ENCODE peak calls at places on chromosome 12, in five cellular contexts. D is HCT116, P is NCI-H748 treated with DMSO at 0.1 percent for 48 hours, F is left cardiac atrium, X is fibroblast of the conjunctiva. M is an unnamed sample.

GRCh38 chr12:104784592-104784991 is 173.5 kb downstream of the SLC41A2 start:
- DNase-seq in D (no peak), P (no peak), F (no peak), X (no peak), M (no peak)

GRCh38 chr12:29899212-29899931 is 115.6 kb upstream of the TMTC1 start:
- DNase-seq in D (no peak), P (no peak), F (no peak), X (no peak), M (no peak)

GRCh38 chr12:110577717-110578521 is 5.2 kb downstream of the PPTC7 start:
- DNase-seq in D (peak), P (no peak), F (no peak), X (peak), M (peak)

GRCh38 chr12:8953773-8954402 is 4.4 kb upstream of the M6PR start:
- DNase-seq in D (no peak), P (no peak), F (no peak), X (no peak), M (no peak)

GRCh38 chr12:104859144-104859543 is 98.9 kb downstream of the SLC41A2 start:
- DNase-seq in D (no peak), P (no peak), F (no peak), X (no peak), M (no peak)

GRCh38 chr12:5964913-5965900 is 20.1 kb upstream of the ANO2 start:
- DNase-seq in D (no peak), P (no peak), F (no peak), X (no peak), M (no peak)

GRCh38 chr12:20183563-20183962 is 184.8 kb upstream of the PDE3A start:
- DNase-seq in D (no peak), P (no peak), F (no peak), X (no peak), M (peak)

GRCh38 chr12:12909995-12910391 is 18.6 kb downstream of the GPRC5A start:
- DNase-seq in D (no peak), P (no peak), F (no peak), X (no peak), M (peak)

GRCh38 chr12:104793280-104793679 is 164.8 kb downstream of the SLC41A2 start:
- DNase-seq in D (no peak), P (no peak), F (peak), X (peak), M (no peak)

GRCh38 chr12:34599530-34600513 is 577.5 kb downstream of the ALG10 start:
- DNase-seq in D (no peak), P (no peak), F (no peak), X (no peak), M (no peak)

GRCh38 chr12:10612954-10613333 is 465 bp downstream of the MAGOHB start:
- DNase-seq in D (no peak), P (peak), F (no peak), X (no peak), M (no peak)

GRCh38 chr12:114425031-114425626 is 19.2 kb upstream of the TBX5 start:
- DNase-seq in D (no peak), P (no peak), F (no peak), X (no peak), M (no peak)

GRCh38 chr12:131828671-131829350 is 618 bp downstream of the MMP17 start:
- DNase-seq in D (no peak), P (no peak), F (no peak), X (no peak), M (no peak)

GRCh38 chr12:102169922-102170698 is 27.5 kb downstream of the PMCH start:
- DNase-seq in D (peak), P (peak), F (no peak), X (no peak), M (peak)

GRCh38 chr12:70180140-70180539 is 63.1 kb upstream of the CNOT2 start:
- DNase-seq in D (no peak), P (no peak), F (no peak), X (no peak), M (no peak)

GRCh38 chr12:67695974-67696373 is 47.4 kb downstream of the DYRK2 start:
- DNase-seq in D (no peak), P (no peak), F (no peak), X (no peak), M (no peak)

GRCh38 chr12:50017653-50018052 is 7.6 kb downstream of the RACGAP1 start:
- DNase-seq in D (no peak), P (no peak), F (no peak), X (peak), M (no peak)

GRCh38 chr12:122917508-122918227 is 21.7 kb upstream of the VPS37B start:
- DNase-seq in D (no peak), P (no peak), F (peak), X (peak), M (no peak)

GRCh38 chr12:56941299-56942017 is 7.2 kb upstream of the SDR9C7 start:
- DNase-seq in D (peak), P (no peak), F (no peak), X (peak), M (peak)

GRCh38 chr12:15322164-15323054 is at the start of gene PTPRO:
- DNase-seq in D (no peak), P (peak), F (no peak), X (no peak), M (no peak)

GRCh38 chr12:4273651-4274395 is at the start of gene CCND2:
- DNase-seq in D (no peak), P (no peak), F (peak), X (peak), M (peak)

GRCh38 chr12:122865268-122866231 is 30.3 kb downstream of the HIP1R start:
- DNase-seq in D (peak), P (no peak), F (peak), X (no peak), M (peak)

GRCh38 chr12:124298685-124299410 is 4.0 kb downstream of the RFLNA start:
- DNase-seq in D (no peak), P (no peak), F (no peak), X (no peak), M (no peak)

GRCh38 chr12:1319215-1319614 is 275.2 kb downstream of the FBXL14 start:
- DNase-seq in D (no peak), P (no peak), F (no peak), X (peak), M (peak)

GRCh38 chr12:101628669-101629068 is 33.9 kb downstream of the MYBPC1 start:
- DNase-seq in D (no peak), P (no peak), F (no peak), X (no peak), M (no peak)

GRCh38 chr12:94722664-94723063 is 72.3 kb upstream of the TMCC3 start:
- DNase-seq in D (no peak), P (no peak), F (no peak), X (no peak), M (no peak)

GRCh38 chr12:122099280-122099749 is 20.8 kb downstream of the MLXIP start:
- DNase-seq in D (no peak), P (no peak), F (no peak), X (no peak), M (no peak)

GRCh38 chr12:95718001-95718400 is 72.6 kb downstream of the NTN4 start:
- DNase-seq in D (no peak), P (no peak), F (no peak), X (no peak), M (no peak)

GRCh38 chr12:132395192-132395907 is 66.0 kb upstream of the GALNT9 start:
- DNase-seq in D (no peak), P (no peak), F (no peak), X (no peak), M (no peak)

GRCh38 chr12:1479645-1480044 is 114.7 kb downstream of the FBXL14 start:
- DNase-seq in D (no peak), P (no peak), F (no peak), X (no peak), M (no peak)

GRCh38 chr12:75446857-75447256 is 33.7 kb upstream of the GLIPR1 start:
- DNase-seq in D (no peak), P (no peak), F (no peak), X (peak), M (no peak)

GRCh38 chr12:65602579-65603295 is 221.5 kb upstream of the HMGA2 start:
- DNase-seq in D (peak), P (peak), F (peak), X (peak), M (peak)

GRCh38 chr12:98948566-98948965 is 303.5 kb downstream of the APAF1 start:
- DNase-seq in D (no peak), P (no peak), F (no peak), X (no peak), M (no peak)

GRCh38 chr12:57340104-57340503 is 89.1 kb upstream of the STAC3 start:
- DNase-seq in D (no peak), P (no peak), F (peak), X (peak), M (peak)

GRCh38 chr12:108040968-108041367 is 88.1 kb upstream of the WSCD2 start:
- DNase-seq in D (no peak), P (no peak), F (no peak), X (no peak), M (peak)

GRCh38 chr12:482061-482460 is 22.3 kb downstream of the B4GALNT3 start:
- DNase-seq in D (no peak), P (no peak), F (no peak), X (no peak), M (no peak)

M was measured in OCI-M1.